ENCODE peak calls at places on chromosomes 6 and 20, in seven cellular contexts. X is CD8-positive, alpha-beta T cell; I is uterus; F is right atrium auricular region; G is mucosa of descending colon; O is NB4; B is osteoblast. A is an unnamed sample.

GRCh38 chr6:44456070-44456965 is 68.8 kb downstream of the CDC5L start:
- DNase-seq in X (no peak), I (no peak), F (no peak), G (no peak), O (peak; percentile 69), B (peak; percentile 86), A (peak; percentile 59)

GRCh38 chr6:22470454-22471368 is 98.7 kb upstream of the HDGFL1 start:
- DNase-seq in X (no peak), I (peak; percentile 34), F (no peak), G (no peak), O (no peak), B (peak; percentile 71), A (no peak)

GRCh38 chr20:24979036-24979960 is 13.3 kb downstream of the APMAP start:
- DNase-seq in X (no peak), I (no peak), F (peak; percentile 42), G (no peak), O (no peak), B (no peak), A (no peak)

GRCh38 chr6:35083507-35083906 is 57.6 kb downstream of the TCP11 start:
- DNase-seq in X (no peak), I (no peak), F (no peak), G (peak; percentile 60), O (peak; percentile 32), B (peak; percentile 54), A (no peak)

GRCh38 chr6:31540640-31541039 is 1.2 kb downstream of the DDX39B start:
- DNase-seq in X (no peak), I (no peak), F (no peak), G (no peak), O (no peak), B (no peak), A (no peak)

GRCh38 chr20:50844430-50845100 is 49.7 kb downstream of the BCAS4 start:
- DNase-seq in X (no peak), I (no peak), F (no peak), G (no peak), O (peak; percentile 42), B (peak; percentile 94), A (no peak)

GRCh38 chr6:111486921-111487320 is 3.9 kb upstream of the REV3L start:
- DNase-seq in X (no peak), I (no peak), F (no peak), G (no peak), O (no peak), B (no peak), A (no peak)

GRCh38 chr6:158780963-158781691 is 38.0 kb downstream of the EZR start:
- DNase-seq in X (no peak), I (no peak), F (no peak), G (no peak), O (no peak), B (peak; percentile 58), A (peak; percentile 69)

GRCh38 chr6:5499644-5500306 is 238.5 kb downstream of the FARS2 start:
- DNase-seq in X (no peak), I (no peak), F (no peak), G (no peak), O (no peak), B (peak; percentile 52), A (no peak)

GRCh38 chr6:75207211-75207984 is 1.5 kb upstream of the COL12A1 start:
- DNase-seq in X (no peak), I (peak; percentile 31), F (no peak), G (peak; percentile 44), O (no peak), B (peak; percentile 36), A (no peak)

GRCh38 chr20:40471261-40471629 is 217.8 kb downstream of the MAFB start:
- DNase-seq in X (no peak), I (no peak), F (no peak), G (no peak), O (peak; percentile 78), B (no peak), A (peak; percentile 47)

GRCh38 chr6:134437376-134437775 is 119.5 kb upstream of the SGK1 start:
- DNase-seq in X (no peak), I (no peak), F (peak; percentile 61), G (no peak), O (peak; percentile 70), B (peak; percentile 64), A (no peak)

GRCh38 chr20:826695-827323 is 6.7 kb upstream of the FAM110A start:
- DNase-seq in X (no peak), I (no peak), F (no peak), G (no peak), O (no peak), B (no peak), A (no peak)

DNA sequence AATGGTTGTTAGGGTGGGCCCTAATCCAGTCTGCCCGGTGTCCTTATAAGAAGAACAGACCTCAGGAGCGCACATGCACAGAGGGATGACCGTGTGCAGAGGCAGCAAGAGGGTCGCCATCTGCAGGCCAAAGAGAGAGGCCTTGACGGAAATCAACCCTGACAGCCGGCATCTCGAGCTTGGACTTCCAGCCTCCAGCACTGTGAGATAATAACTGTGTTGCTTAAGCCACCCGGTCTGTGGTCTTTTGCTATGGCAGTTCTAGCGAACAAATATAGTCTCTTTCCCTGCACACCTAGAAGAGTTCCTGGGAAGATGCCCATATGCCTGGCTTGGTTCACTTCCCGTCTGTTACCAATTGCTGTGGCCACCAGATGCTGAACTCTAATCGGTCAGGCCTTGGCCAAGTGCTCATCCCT is 35.3 kb upstream of the PTGIS start:
- DNase-seq in X (no peak), I (peak; percentile 69), F (no peak), G (no peak), O (peak; percentile 68), B (no peak), A (peak; percentile 88)
- TF ChIP-seq CTCF in X (no peak), I (peak; percentile 32), F (peak; percentile 39), G (no peak), O (peak; percentile 64), B (peak; percentile 42), A (peak; percentile 78)

GRCh38 chr6:8982659-8983058 is 547.3 kb upstream of the SLC35B3 start:
- DNase-seq in X (no peak), I (no peak), F (no peak), G (no peak), O (no peak), B (no peak), A (no peak)

GRCh38 chr6:8983202-8983688 is 547.9 kb upstream of the SLC35B3 start:
- DNase-seq in X (no peak), I (no peak), F (peak; percentile 66), G (peak; percentile 49), O (peak; percentile 73), B (peak; percentile 67), A (peak; percentile 55)
- H3K4me3 ChIP-seq in X (no peak overlapping the region), I (no peak overlapping the region), F (no peak overlapping the region), G (no peak overlapping the region), O (no peak overlapping the region), B (no peak overlapping the region), A (no peak overlapping the region)

GRCh38 chr6:167079853-167080297 is 43.0 kb upstream of the CCR6 start:
- DNase-seq in X (no peak), I (no peak), F (no peak), G (no peak), O (no peak), B (no peak), A (no peak)
- TF ChIP-seq CTCF in X (no peak), I (no peak), F (no peak), G (no peak), O (no peak), B (no peak), A (no peak)

GRCh38 chr6:148700713-148701392 is 46.0 kb upstream of the UST start:
- DNase-seq in X (no peak), I (no peak), F (no peak), G (no peak), O (peak; percentile 32), B (peak; percentile 89), A (no peak)
- H3K4me3 ChIP-seq in X (peak overlapping the region; percentile 36), I (peak overlapping the region; percentile 37), F (no peak overlapping the region), G (no peak overlapping the region), O (peak overlapping the region; percentile 25), B (peak overlapping the region; percentile 74), A (no peak overlapping the region)

DNA sequence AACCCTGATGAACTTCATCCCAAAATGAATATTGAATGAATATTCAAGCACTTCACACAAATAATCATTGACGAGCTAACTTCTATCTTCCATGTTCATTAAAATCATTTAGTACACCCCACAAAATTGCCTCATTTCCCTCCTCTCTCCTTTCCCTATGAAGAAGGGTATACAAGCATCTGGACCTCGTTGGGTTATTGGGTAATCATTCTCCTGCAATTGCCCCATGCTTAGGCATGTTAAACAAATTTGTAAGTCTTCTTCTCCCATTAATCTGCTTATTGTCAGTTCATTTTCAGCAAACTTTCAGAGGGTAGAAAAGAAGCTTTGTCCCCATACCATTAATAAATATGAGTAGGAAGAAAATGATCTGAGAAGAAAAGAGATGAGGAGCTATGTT is 27.6 kb downstream of the PRKN start:
- DNase-seq in X (no peak), I (no peak), F (no peak), G (no peak), O (peak; percentile 7), B (no peak), A (no peak)
- TF ChIP-seq CTCF in X (no peak), I (no peak), F (no peak), G (no peak), O (no peak), B (no peak), A (no peak)

DNA sequence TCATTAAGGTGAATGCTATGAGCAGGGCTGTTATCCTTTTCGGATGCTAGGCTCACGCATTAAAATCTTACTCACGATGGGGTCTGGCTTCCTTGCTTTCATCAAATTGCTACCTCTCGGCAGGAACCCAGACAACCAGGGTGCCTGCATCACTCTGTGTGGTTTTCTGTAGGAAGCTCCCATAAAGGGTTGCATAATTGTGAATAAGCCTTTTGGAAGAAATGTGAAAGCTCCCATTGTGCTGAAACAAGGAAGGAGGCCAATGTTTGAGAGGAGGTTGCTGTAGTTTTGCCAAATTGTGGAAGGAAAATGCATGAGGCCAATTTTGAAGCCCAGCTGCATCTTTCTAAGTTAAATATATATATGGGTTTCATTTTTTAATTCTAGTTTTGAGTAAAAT is 615.5 kb downstream of the C6orf118 start:
- DNase-seq in X (no peak), I (no peak), F (no peak), G (no peak), O (peak; percentile 7), B (no peak), A (no peak)
- H3K4me3 ChIP-seq in X (no peak overlapping the region), I (no peak overlapping the region), F (no peak overlapping the region), G (no peak overlapping the region), O (no peak overlapping the region), B (no peak overlapping the region), A (no peak overlapping the region)

DNA sequence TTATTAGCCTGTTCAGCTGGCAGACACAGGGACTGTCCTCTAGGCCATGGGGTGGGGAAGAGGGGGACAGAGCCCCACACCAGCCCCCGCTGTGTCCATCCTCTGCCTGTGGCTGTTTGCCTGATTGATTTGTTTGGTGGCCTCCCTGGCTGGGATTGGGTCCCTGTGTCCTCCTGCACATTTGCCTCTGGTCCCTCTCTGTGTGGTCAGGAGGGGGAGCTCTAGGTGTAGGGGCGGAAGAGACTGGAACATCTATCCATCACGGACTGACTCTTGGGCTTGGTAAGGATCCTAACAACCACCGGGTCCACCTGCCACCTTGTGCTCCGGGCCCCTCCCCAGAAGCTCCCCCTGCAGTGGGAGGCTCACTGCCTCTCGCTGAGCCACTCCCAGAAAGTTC is 38.4 kb upstream of the CCDC167 start:
- DNase-seq in X (no peak), I (no peak), F (no peak), G (no peak), O (peak; percentile 40), B (no peak), A (peak; percentile 56)
- TF ChIP-seq CTCF in X (no peak), I (no peak), F (peak; percentile 9), G (no peak), O (peak; percentile 65), B (peak; percentile 48), A (peak; percentile 55)

GRCh38 chr20:35121186-35121585 is 25.9 kb downstream of the EDEM2 start:
- DNase-seq in X (no peak), I (no peak), F (no peak), G (no peak), O (no peak), B (no peak), A (no peak)
- H3K4me3 ChIP-seq in X (no peak overlapping the region), I (no peak overlapping the region), F (no peak overlapping the region), G (no peak overlapping the region), O (no peak overlapping the region), B (no peak overlapping the region), A (no peak overlapping the region)